ENCODE peak calls at places on chromosomes 5 and 9, in ten cellular contexts. M is Peyer's patch, C is HCT116, H is GM10248, A is foreskin keratinocyte, Q is lower leg skin, O is RWPE1, U is A549, N is epithelial cell of esophagus, F is Calu3. W is an unnamed sample.

GRCh38 chr9:3875371-3876132 is 349.8 kb upstream of the RFX3 start:
- DNase-seq in M (no peak), C (peak; percentile 54), H (no peak), A (peak; percentile 94), Q (no peak), O (peak; percentile 33), U (peak; percentile 87), N (peak; percentile 96), F (peak; percentile 19), W (no peak)

GRCh38 chr5:172038167-172038566 is 31.7 kb upstream of the FBXW11 start:
- DNase-seq in M (no peak), C (no peak), H (no peak), A (no peak), Q (no peak), O (no peak), U (no peak), N (no peak), F (no peak), W (no peak)

GRCh38 chr9:14640294-14640693 is 52.9 kb downstream of the ZDHHC21 start:
- DNase-seq in M (no peak), C (no peak), H (no peak), A (no peak), Q (no peak), O (no peak), U (peak; percentile 22), N (no peak), F (no peak), W (no peak)

GRCh38 chr9:114290561-114290986 is 32.3 kb upstream of the ORM1 start:
- DNase-seq in M (peak; percentile 39), C (no peak), H (no peak), A (no peak), Q (no peak), O (no peak), U (no peak), N (no peak), F (no peak), W (no peak)

GRCh38 chr9:107177857-107178256 is 105.2 kb upstream of the RAD23B start:
- DNase-seq in M (peak; percentile 74), C (no peak), H (no peak), A (no peak), Q (no peak), O (no peak), U (no peak), N (peak; percentile 18), F (no peak), W (no peak)

GRCh38 chr5:21071986-21072385 is 1084.0 kb upstream of the CDH18 start:
- DNase-seq in M (no peak), C (no peak), H (no peak), A (no peak), Q (no peak), O (no peak), U (no peak), N (no peak), F (no peak), W (no peak)

GRCh38 chr9:12708562-12709298 is 15.5 kb downstream of the TYRP1 start:
- DNase-seq in M (no peak), C (peak; percentile 55), H (no peak), A (peak; percentile 70), Q (no peak), O (peak; percentile 43), U (peak; percentile 33), N (peak; percentile 76), F (no peak), W (no peak)

GRCh38 chr5:157335534-157336422 is 69.9 kb downstream of the CYFIP2 start:
- DNase-seq in M (no peak), C (no peak), H (no peak), A (no peak), Q (no peak), O (no peak), U (no peak), N (peak; percentile 13), F (no peak), W (no peak)

GRCh38 chr9:127130661-127131538 is 8.5 kb upstream of the ANGPTL2 start:
- DNase-seq in M (peak; percentile 60), C (no peak), H (no peak), A (peak; percentile 67), Q (peak; percentile 92), O (peak; percentile 89), U (no peak), N (peak; percentile 96), F (no peak), W (no peak)

GRCh38 chr5:154993461-154993860 is 20.1 kb upstream of the KIF4B start:
- DNase-seq in M (no peak), C (no peak), H (no peak), A (no peak), Q (no peak), O (no peak), U (no peak), N (no peak), F (no peak), W (no peak)

GRCh38 chr5:154999865-155000264 is 13.7 kb upstream of the KIF4B start:
- DNase-seq in M (no peak), C (no peak), H (no peak), A (no peak), Q (no peak), O (no peak), U (no peak), N (no peak), F (no peak), W (no peak)

GRCh38 chr5:155001523-155001922 is 12.0 kb upstream of the KIF4B start:
- DNase-seq in M (no peak), C (no peak), H (no peak), A (no peak), Q (no peak), O (no peak), U (no peak), N (no peak), F (no peak), W (no peak)

GRCh38 chr5:154997746-154998145 is 15.8 kb upstream of the KIF4B start:
- DNase-seq in M (no peak), C (no peak), H (no peak), A (peak; percentile 87), Q (no peak), O (peak; percentile 72), U (no peak), N (peak; percentile 83), F (no peak), W (no peak)

GRCh38 chr5:154995679-154996078 is 17.9 kb upstream of the KIF4B start:
- DNase-seq in M (no peak), C (no peak), H (no peak), A (no peak), Q (no peak), O (no peak), U (no peak), N (no peak), F (no peak), W (no peak)
- TF ChIP-seq CTCF in M (no peak), C (peak; percentile 26), H (peak; percentile 6), A (peak; percentile 8), Q (no peak), O (no peak), U (no peak), N (no peak), F (no peak), W (no peak)

GRCh38 chr9:131500377-131500776 is 2.3 kb upstream of the POMT1 start:
- DNase-seq in M (peak; percentile 61), C (no peak), H (no peak), A (peak; percentile 20), Q (no peak), O (peak; percentile 21), U (no peak), N (peak; percentile 50), F (no peak), W (no peak)

GRCh38 chr9:131500939-131501541 is 1.7 kb upstream of the POMT1 start:
- DNase-seq in M (no peak), C (no peak), H (no peak), A (peak; percentile 87), Q (no peak), O (peak; percentile 80), U (no peak), N (peak; percentile 84), F (no peak), W (no peak)

GRCh38 chr9:131502781-131503625 is at the start of gene POMT1:
- DNase-seq in M (peak; percentile 93), C (peak; percentile 18), H (peak; percentile 98), A (peak; percentile 59), Q (peak; percentile 97), O (peak; percentile 96), U (peak; percentile 80), N (peak; percentile 83), F (peak; percentile 77), W (peak; percentile 98)

GRCh38 chr9:131505012-131505411 is 2.3 kb downstream of the POMT1 start:
- DNase-seq in M (no peak), C (no peak), H (no peak), A (no peak), Q (no peak), O (no peak), U (no peak), N (no peak), F (no peak), W (no peak)

GRCh38 chr9:131503626-131504465 is 1.1 kb downstream of the POMT1 start:
- DNase-seq in M (peak; percentile 62), C (no peak), H (peak; percentile 55), A (peak; percentile 36), Q (no peak), O (peak; percentile 69), U (peak; percentile 31), N (peak; percentile 72), F (peak; percentile 4), W (peak; percentile 77)
- TF ChIP-seq CTCF in M (no peak), C (no peak), H (no peak), A (peak; percentile 37), Q (no peak), O (no peak), U (no peak), N (no peak), F (no peak), W (peak; percentile 9)

GRCh38 chr5:150489358-150490295 is 18.3 kb upstream of the NDST1 start:
- DNase-seq in M (peak; percentile 79), C (no peak), H (peak; percentile 86), A (no peak), Q (no peak), O (no peak), U (no peak), N (no peak), F (no peak), W (peak; percentile 83)
- TF ChIP-seq CTCF in M (no peak), C (no peak), H (no peak), A (no peak), Q (no peak), O (no peak), U (no peak), N (no peak), F (no peak), W (no peak)

DNA sequence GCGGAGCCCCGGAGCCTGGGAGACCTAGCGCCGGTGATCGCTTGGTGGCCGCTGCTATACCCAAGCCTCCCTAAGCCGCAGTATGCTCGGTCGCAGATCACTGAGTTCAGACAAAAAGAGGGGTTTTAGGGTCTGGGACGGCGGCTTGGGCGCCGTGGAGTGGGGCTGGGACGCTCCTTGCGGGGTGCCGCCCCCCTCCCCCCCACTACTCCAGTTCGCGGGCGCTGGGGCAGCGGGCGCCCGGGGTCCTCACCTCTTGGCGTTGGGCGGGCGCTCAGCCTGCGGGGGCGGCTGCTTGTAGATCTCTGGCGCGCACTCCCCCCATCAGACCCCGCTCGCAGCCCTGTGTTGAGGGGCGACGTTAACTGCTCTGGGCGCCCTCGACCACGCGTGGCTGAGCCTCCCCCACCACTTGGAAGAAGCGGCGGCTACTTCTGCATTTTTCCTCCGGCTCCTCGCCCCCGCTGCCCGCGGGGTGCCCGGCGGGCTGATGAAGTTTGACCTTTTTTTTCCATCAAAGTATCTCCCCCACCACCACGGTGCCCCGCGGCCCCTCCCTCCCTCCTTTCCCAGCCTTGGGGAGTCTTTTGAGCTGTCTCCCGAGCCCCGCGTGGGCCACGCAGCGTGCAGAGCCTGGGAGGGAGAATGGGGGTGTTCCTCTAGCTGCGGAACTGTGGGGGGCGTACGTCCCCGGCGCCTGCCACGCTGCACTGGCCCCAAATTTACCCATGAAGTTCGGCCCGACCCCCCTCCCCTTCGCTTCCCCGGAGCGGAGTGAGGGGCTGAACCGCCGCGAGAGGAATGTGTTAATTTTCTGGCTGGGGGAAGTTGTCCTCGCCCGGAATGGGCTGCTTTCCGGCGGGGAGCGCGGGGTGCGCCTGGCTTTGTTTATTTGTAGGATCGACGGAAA is 1.2 kb downstream of the CXXC5 start:
- DNase-seq in M (no peak), C (no peak), H (no peak), A (no peak), Q (no peak), O (no peak), U (no peak), N (no peak), F (no peak), W (no peak)
- TF ChIP-seq CTCF in M (no peak), C (no peak), H (no peak), A (no peak), Q (no peak), O (no peak), U (no peak), N (no peak), F (no peak), W (no peak)

W was measured in GM13976.